ENCODE peak calls at places on chromosome 7, in six cellular contexts. S is GM23248, V is SK-N-SH, P is neural progenitor cell, E is PC-3, D is MM.1S. W is an unnamed sample.

GRCh38 chr7:434891-435486 is 84.7 kb downstream of the PDGFA start:
- DNase-seq in S (no peak), V (no peak), P (peak; percentile 70), E (peak; percentile 25), D (no peak), W (no peak)

GRCh38 chr7:28955723-28956607 is 2.2 kb downstream of the TRIL start:
- DNase-seq in S (peak; percentile 66), V (peak; percentile 87), P (peak; percentile 90), E (peak; percentile 80), D (peak; percentile 53), W (no peak)

GRCh38 chr7:77329466-77330168 is 86.5 kb downstream of the GSAP start:
- DNase-seq in S (no peak), V (no peak), P (no peak), E (no peak), D (no peak), W (no peak)

GRCh38 chr7:117808273-117808868 is 64.9 kb downstream of the CTTNBP2 start:
- DNase-seq in S (no peak), V (no peak), P (peak; percentile 58), E (no peak), D (no peak), W (no peak)

GRCh38 chr7:136514776-136515175 is 353.7 kb upstream of the CHRM2 start:
- DNase-seq in S (no peak), V (no peak), P (peak; percentile 50), E (no peak), D (no peak), W (no peak)

GRCh38 chr7:1438821-1439220 is 20.4 kb downstream of the MICALL2 start:
- DNase-seq in S (no peak), V (no peak), P (no peak), E (no peak), D (no peak), W (no peak)

GRCh38 chr7:77458786-77459185 is 42.6 kb upstream of the GSAP start:
- DNase-seq in S (peak; percentile 29), V (no peak), P (no peak), E (no peak), D (no peak), W (no peak)

GRCh38 chr7:66186991-66187390 is 18.1 kb upstream of the TPST1 start:
- DNase-seq in S (no peak), V (no peak), P (no peak), E (no peak), D (no peak), W (no peak)

GRCh38 chr7:36217961-36218284 is 64.9 kb downstream of the EEPD1 start:
- DNase-seq in S (no peak), V (no peak), P (no peak), E (no peak), D (no peak), W (no peak)

GRCh38 chr7:18570890-18571478 is 75.4 kb downstream of the HDAC9 start:
- DNase-seq in S (peak; percentile 75), V (peak; percentile 65), P (peak; percentile 21), E (peak; percentile 78), D (no peak), W (peak; percentile 31)

GRCh38 chr7:158268851-158269535 is 318.6 kb downstream of the PTPRN2 start:
- DNase-seq in S (no peak), V (no peak), P (no peak), E (no peak), D (no peak), W (no peak)

GRCh38 chr7:143382791-143383641 is 1.9 kb downstream of the ZYX start:
- DNase-seq in S (no peak), V (no peak), P (no peak), E (no peak), D (no peak), W (no peak)

GRCh38 chr7:41695661-41696322 is 7.1 kb downstream of the INHBA start:
- DNase-seq in S (no peak), V (no peak), P (no peak), E (no peak), D (no peak), W (no peak)

GRCh38 chr7:19215421-19215820 is 70.2 kb upstream of the FERD3L start:
- DNase-seq in S (peak; percentile 84), V (no peak), P (peak; percentile 17), E (peak; percentile 49), D (peak; percentile 31), W (no peak)

GRCh38 chr7:136845899-136846465 is 22.5 kb upstream of the CHRM2 start:
- DNase-seq in S (no peak), V (no peak), P (no peak), E (no peak), D (no peak), W (no peak)

GRCh38 chr7:17593854-17594419 is 295.5 kb downstream of the AHR start:
- DNase-seq in S (peak; percentile 22), V (no peak), P (no peak), E (no peak), D (no peak), W (no peak)

GRCh38 chr7:74655324-74655723 is 2.2 kb upstream of the GTF2I start:
- DNase-seq in S (no peak), V (no peak), P (no peak), E (no peak), D (no peak), W (no peak)

GRCh38 chr7:42014625-42015412 is 222.2 kb downstream of the GLI3 start:
- DNase-seq in S (peak; percentile 38), V (peak; percentile 38), P (peak; percentile 63), E (peak; percentile 79), D (peak; percentile 69), W (peak; percentile 44)

GRCh38 chr7:141754939-141755338 is 9.0 kb upstream of the TAS2R3 start:
- DNase-seq in S (peak; percentile 44), V (peak; percentile 43), P (peak; percentile 61), E (peak; percentile 47), D (peak; percentile 25), W (no peak)

GRCh38 chr7:89072094-89072493 is 276.6 kb upstream of the TEX47 start:
- DNase-seq in S (no peak), V (no peak), P (no peak), E (no peak), D (peak; percentile 17), W (no peak)

GRCh38 chr7:104061652-104062051 is 72.2 kb upstream of the RELN start:
- DNase-seq in S (no peak), V (no peak), P (no peak), E (no peak), D (no peak), W (no peak)

GRCh38 chr7:8212638-8213037 is 49.3 kb downstream of the ICA1 start:
- DNase-seq in S (no peak), V (no peak), P (no peak), E (no peak), D (no peak), W (no peak)

GRCh38 chr7:137879357-137880158 is 32.8 kb upstream of the DGKI start:
- DNase-seq in S (peak; percentile 86), V (no peak), P (peak; percentile 47), E (no peak), D (no peak), W (no peak)

DNA sequence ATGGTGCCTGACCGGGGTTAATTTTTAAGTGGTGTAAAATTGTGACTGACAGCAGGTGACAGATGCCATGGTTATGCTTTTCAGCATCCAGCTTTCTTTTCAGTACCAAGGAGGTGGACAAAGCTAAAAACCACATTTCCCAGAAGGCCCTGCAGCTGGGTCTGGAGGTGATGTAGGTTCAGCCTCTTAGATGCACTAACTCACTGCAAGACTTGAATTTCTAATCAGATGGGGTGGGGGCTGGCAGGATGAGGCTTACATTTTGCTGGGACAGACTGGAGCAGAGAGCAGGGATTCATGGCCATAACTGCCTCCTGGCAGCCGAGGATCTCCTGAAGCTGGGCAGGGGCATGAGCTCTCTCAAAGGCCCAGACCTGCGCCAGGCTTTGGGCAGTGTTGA is 52.4 kb downstream of the PDIA4 start:
- DNase-seq in S (no peak), V (no peak), P (no peak), E (no peak), D (no peak), W (no peak)
- H3K9ac ChIP-seq in S (no peak overlapping the region), V (no peak overlapping the region), P (no peak overlapping the region), E (no peak overlapping the region), D (no peak overlapping the region), W (no peak overlapping the region)

GRCh38 chr7:149780636-149781419 is 7.4 kb upstream of the ZNF467 start:
- DNase-seq in S (no peak), V (no peak), P (no peak), E (no peak), D (no peak), W (no peak)
- H3K4me2 ChIP-seq in S (no peak overlapping the region), V (no peak overlapping the region), P (no peak overlapping the region), E (no peak overlapping the region), D (no peak overlapping the region), W (no peak overlapping the region)

DNA sequence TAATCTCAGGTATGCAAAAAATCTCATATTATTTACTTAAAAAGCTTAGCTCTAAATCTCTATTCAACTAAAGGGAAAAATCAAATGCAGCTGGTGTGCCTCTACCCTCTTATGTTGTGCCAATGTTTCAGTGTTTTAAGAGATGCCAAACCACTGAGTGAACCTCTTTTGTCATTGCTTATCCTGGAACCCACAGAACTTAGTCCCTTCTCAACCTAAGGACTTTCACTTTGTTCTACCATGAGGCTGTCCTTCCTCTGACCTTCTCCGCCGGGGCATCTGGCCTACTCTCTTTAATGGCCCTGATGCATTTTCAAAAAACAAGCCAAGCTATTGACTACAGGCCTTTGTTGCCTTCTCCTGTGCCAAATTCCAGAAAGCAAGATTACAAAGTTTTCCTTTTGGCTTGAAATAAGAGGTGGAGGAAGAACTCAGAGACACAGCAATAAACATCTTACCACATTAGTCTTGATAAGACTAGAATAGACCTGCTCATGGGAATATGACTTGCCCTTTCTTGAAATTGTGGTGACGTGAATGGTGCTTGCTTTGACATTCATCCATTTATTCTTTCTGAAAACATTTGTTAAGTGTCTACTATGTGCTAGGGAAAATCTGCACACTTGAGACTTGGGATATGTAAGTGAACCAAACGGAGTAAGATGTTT is 253.2 kb upstream of the SMIM30 start:
- DNase-seq in S (no peak), V (no peak), P (no peak), E (no peak), D (no peak), W (no peak)
- TF ChIP-seq EZH2phosphoT487 in S (no peak), V (no peak), P (no peak), E (no peak), D (no peak), W (no peak)

GRCh38 chr7:99375070-99375807 is 709 bp downstream of the ARPC1B start:
- DNase-seq in S (peak; percentile 87), V (peak; percentile 92), P (peak; percentile 74), E (peak; percentile 78), D (peak; percentile 75), W (no peak)

GRCh38 chr7:99380823-99381663 is 6.5 kb downstream of the ARPC1B start:
- DNase-seq in S (peak; percentile 41), V (peak; percentile 30), P (no peak), E (no peak), D (peak; percentile 63), W (no peak)

GRCh38 chr7:99380032-99380822 is 5.7 kb downstream of the ARPC1B start:
- DNase-seq in S (peak; percentile 85), V (no peak), P (no peak), E (no peak), D (no peak), W (no peak)

GRCh38 chr7:99381664-99382075 is 7.1 kb downstream of the ARPC1B start:
- DNase-seq in S (no peak), V (peak; percentile 71), P (no peak), E (no peak), D (no peak), W (no peak)

DNA sequence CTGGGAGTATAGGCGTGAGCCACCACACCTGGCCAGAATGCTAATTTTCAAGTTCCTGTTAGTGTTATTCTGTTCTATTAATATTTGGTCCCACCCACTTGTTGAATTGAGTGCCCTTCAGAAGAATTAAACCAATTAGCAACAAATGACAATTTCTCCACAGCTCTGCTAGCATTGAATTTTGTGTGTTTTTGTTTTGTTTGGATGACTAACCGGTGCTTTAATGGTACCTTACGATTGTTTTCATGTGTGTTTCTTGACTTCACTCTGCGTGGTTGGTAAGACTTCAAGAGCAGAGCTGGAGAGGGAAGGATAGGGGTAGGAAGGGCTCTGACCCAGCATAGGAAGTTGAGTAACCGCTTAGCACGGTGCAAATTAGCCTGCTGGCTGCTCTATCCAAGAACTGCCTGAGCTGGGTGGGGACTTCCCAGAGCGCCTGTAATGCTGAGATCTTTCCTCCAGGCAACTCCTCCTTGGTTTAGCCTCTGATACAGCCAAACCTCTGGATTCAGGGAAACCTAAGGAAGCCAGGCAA is 4.6 kb downstream of the ARPC1B start:
- DNase-seq in S (peak; percentile 98), V (no peak), P (no peak), E (peak; percentile 15), D (peak; percentile 65), W (no peak)
- H3K9ac ChIP-seq in S (peak overlapping the region; percentile 79), V (peak overlapping the region; percentile 1), P (no peak overlapping the region), E (no peak overlapping the region), D (peak overlapping the region; percentile 62), W (no peak overlapping the region)